ENCODE peak calls at places on chromosomes 7 and 10, in seven cellular contexts. One of them, this sample, is unnamed.

GRCh38 chr10:91220954-91221696 is 662 bp downstream of the PCGF5 start:
- DNase-seq in trophoblast cell: no peak
- DNase-seq in H9: peak
- DNase-seq in H1: no peak
- DNase-seq in IMR-90: peak
- DNase-seq in mesenchymal stem cell: peak
- DNase-seq in neuronal stem cell: no peak
- DNase-seq in this sample: peak

GRCh38 chr10:760622-761021 is 71.2 kb upstream of the DIP2C start:
- DNase-seq in H1: no peak
- DNase-seq in trophoblast cell: no peak
- DNase-seq in H9: no peak
- DNase-seq in IMR-90: no peak
- DNase-seq in neuronal stem cell: no peak
- DNase-seq in mesenchymal stem cell: no peak
- DNase-seq in this sample: no peak

GRCh38 chr10:60942604-60943269 is 1.2 kb downstream of the RHOBTB1 start:
- DNase-seq in H9: no peak
- DNase-seq in trophoblast cell: no peak
- DNase-seq in mesenchymal stem cell: peak
- DNase-seq in H1: no peak
- DNase-seq in neuronal stem cell: no peak
- DNase-seq in IMR-90: peak
- DNase-seq in this sample: no peak

GRCh38 chr7:103381280-103382061 is 34.0 kb downstream of the PSMC2 start:
- DNase-seq in mesenchymal stem cell: no peak
- DNase-seq in H1: no peak
- DNase-seq in neuronal stem cell: no peak
- DNase-seq in H9: no peak
- DNase-seq in IMR-90: no peak
- DNase-seq in trophoblast cell: no peak
- DNase-seq in this sample: no peak

GRCh38 chr10:22229756-22230330 is 12.0 kb upstream of the EBLN1 start:
- DNase-seq in mesenchymal stem cell: peak
- DNase-seq in trophoblast cell: no peak
- DNase-seq in H1: no peak
- DNase-seq in neuronal stem cell: no peak
- DNase-seq in H9: no peak
- DNase-seq in IMR-90: no peak
- DNase-seq in this sample: no peak

GRCh38 chr10:124560377-124560776 is 98.8 kb downstream of the LHPP start:
- DNase-seq in mesenchymal stem cell: peak
- DNase-seq in IMR-90: peak
- DNase-seq in H1: no peak
- DNase-seq in trophoblast cell: no peak
- DNase-seq in H9: no peak
- DNase-seq in neuronal stem cell: no peak
- DNase-seq in this sample: no peak

GRCh38 chr7:4774804-4775280 is 581 bp upstream of the AP5Z1 start:
- DNase-seq in H1: no peak
- DNase-seq in mesenchymal stem cell: no peak
- DNase-seq in trophoblast cell: peak
- DNase-seq in neuronal stem cell: no peak
- DNase-seq in IMR-90: peak
- DNase-seq in H9: no peak
- DNase-seq in this sample: no peak

GRCh38 chr7:5523052-5523711 is 99.5 kb upstream of the TNRC18 start:
- DNase-seq in neuronal stem cell: no peak
- DNase-seq in trophoblast cell: peak
- DNase-seq in H1: no peak
- DNase-seq in H9: peak
- DNase-seq in mesenchymal stem cell: peak
- DNase-seq in IMR-90: peak
- DNase-seq in this sample: peak

GRCh38 chr7:133354546-133355324 is 101.9 kb downstream of the EXOC4 start:
- DNase-seq in neuronal stem cell: no peak
- DNase-seq in H9: no peak
- DNase-seq in trophoblast cell: no peak
- DNase-seq in mesenchymal stem cell: peak
- DNase-seq in IMR-90: peak
- DNase-seq in H1: no peak
- DNase-seq in this sample: peak

GRCh38 chr7:50092579-50093411 is at the start of gene ZPBP:
- DNase-seq in IMR-90: peak
- DNase-seq in H1: no peak
- DNase-seq in neuronal stem cell: peak
- DNase-seq in trophoblast cell: peak
- DNase-seq in mesenchymal stem cell: peak
- DNase-seq in H9: peak
- DNase-seq in this sample: peak

GRCh38 chr7:22447008-22447407 is 53.0 kb downstream of the STEAP1B start:
- DNase-seq in H9: no peak
- DNase-seq in trophoblast cell: no peak
- DNase-seq in mesenchymal stem cell: no peak
- DNase-seq in IMR-90: no peak
- DNase-seq in H1: no peak
- DNase-seq in neuronal stem cell: no peak
- DNase-seq in this sample: no peak
- H3K9ac ChIP-seq in H9: no peak
- H3K9ac ChIP-seq in trophoblast cell: no peak
- H3K9ac ChIP-seq in mesenchymal stem cell: no peak
- H3K9ac ChIP-seq in IMR-90: no peak
- H3K9ac ChIP-seq in H1: no peak
- H3K9ac ChIP-seq in neuronal stem cell: no peak
- H3K9ac ChIP-seq in this sample: no peak

GRCh38 chr10:117272195-117273076 is 31.5 kb downstream of the SLC18A2 start:
- DNase-seq in H9: no peak
- DNase-seq in mesenchymal stem cell: no peak
- DNase-seq in neuronal stem cell: no peak
- DNase-seq in IMR-90: no peak
- DNase-seq in H1: no peak
- DNase-seq in trophoblast cell: no peak
- DNase-seq in this sample: no peak
- H3K23ac ChIP-seq in H9: no peak
- H3K23ac ChIP-seq in mesenchymal stem cell: no peak
- H3K23ac ChIP-seq in neuronal stem cell: no peak
- H3K23ac ChIP-seq in IMR-90: no peak
- H3K23ac ChIP-seq in H1: no peak
- H3K23ac ChIP-seq in trophoblast cell: no peak
- H3K23ac ChIP-seq in this sample: no peak

GRCh38 chr10:3838723-3839437 is 53.9 kb upstream of the KLF6 start:
- DNase-seq in mesenchymal stem cell: no peak
- DNase-seq in H9: no peak
- DNase-seq in trophoblast cell: peak
- DNase-seq in H1: no peak
- DNase-seq in neuronal stem cell: no peak
- DNase-seq in IMR-90: no peak
- DNase-seq in this sample: no peak
- H2BK120ac ChIP-seq in mesenchymal stem cell: no peak
- H2BK120ac ChIP-seq in H9: no peak
- H2BK120ac ChIP-seq in trophoblast cell: no peak
- H2BK120ac ChIP-seq in H1: no peak
- H2BK120ac ChIP-seq in neuronal stem cell: no peak
- H2BK120ac ChIP-seq in IMR-90: peak
- H2BK120ac ChIP-seq in this sample: no peak

DNA sequence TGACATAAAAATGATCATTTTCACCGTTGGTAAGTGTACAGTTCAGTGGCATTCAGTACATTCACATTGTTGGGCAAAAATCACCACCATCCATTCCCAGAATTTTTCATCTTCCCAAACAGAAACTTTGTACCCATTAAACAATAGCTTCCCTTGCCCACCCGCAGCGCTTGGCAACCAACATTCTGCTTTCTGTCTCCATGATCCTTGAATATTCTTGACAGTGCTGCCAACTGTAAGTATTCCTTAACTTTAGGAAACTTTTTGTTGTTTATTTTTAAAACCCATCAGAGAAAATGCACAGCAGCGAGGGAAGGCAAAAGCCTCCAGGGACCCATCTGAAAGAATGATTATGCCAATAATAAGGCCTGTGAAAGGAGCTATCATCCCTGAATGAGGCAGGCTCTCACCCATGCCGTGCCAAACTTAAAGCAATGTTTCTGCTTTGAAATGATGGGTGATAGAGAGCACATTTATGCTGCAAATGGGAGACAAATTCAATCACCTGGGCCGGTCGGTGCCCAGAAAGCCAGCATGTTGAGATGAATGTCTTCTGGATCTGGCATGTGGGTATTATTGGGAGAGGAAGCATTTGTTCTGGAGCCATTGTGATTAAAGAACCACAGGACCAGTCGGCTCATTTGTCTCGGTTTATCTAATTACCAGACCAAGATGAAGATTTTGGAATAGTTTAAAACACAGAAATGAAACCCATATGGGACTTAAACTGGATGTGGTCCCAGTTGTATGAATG is 202.1 kb upstream of the NPVF start:
- DNase-seq in H1: no peak
- DNase-seq in trophoblast cell: no peak
- DNase-seq in IMR-90: no peak
- DNase-seq in neuronal stem cell: no peak
- DNase-seq in H9: no peak
- DNase-seq in mesenchymal stem cell: no peak
- DNase-seq in this sample: no peak
- H3K9ac ChIP-seq in H1: no peak
- H3K9ac ChIP-seq in trophoblast cell: no peak
- H3K9ac ChIP-seq in IMR-90: no peak
- H3K9ac ChIP-seq in neuronal stem cell: no peak
- H3K9ac ChIP-seq in H9: no peak
- H3K9ac ChIP-seq in mesenchymal stem cell: peak
- H3K9ac ChIP-seq in this sample: no peak

GRCh38 chr7:81025360-81025759 is 106.5 kb upstream of the SEMA3C start:
- DNase-seq in trophoblast cell: no peak
- DNase-seq in H9: no peak
- DNase-seq in IMR-90: no peak
- DNase-seq in neuronal stem cell: no peak
- DNase-seq in H1: no peak
- DNase-seq in mesenchymal stem cell: no peak
- DNase-seq in this sample: no peak

GRCh38 chr7:81031243-81031642 is 112.4 kb upstream of the SEMA3C start:
- DNase-seq in mesenchymal stem cell: no peak
- DNase-seq in H9: no peak
- DNase-seq in neuronal stem cell: no peak
- DNase-seq in IMR-90: peak
- DNase-seq in trophoblast cell: no peak
- DNase-seq in H1: no peak
- DNase-seq in this sample: no peak

GRCh38 chr7:81031996-81032395 is 113.1 kb upstream of the SEMA3C start:
- DNase-seq in H1: no peak
- DNase-seq in trophoblast cell: no peak
- DNase-seq in IMR-90: no peak
- DNase-seq in H9: no peak
- DNase-seq in mesenchymal stem cell: no peak
- DNase-seq in neuronal stem cell: no peak
- DNase-seq in this sample: no peak

GRCh38 chr7:81030472-81030871 is 111.6 kb upstream of the SEMA3C start:
- DNase-seq in neuronal stem cell: no peak
- DNase-seq in H9: no peak
- DNase-seq in trophoblast cell: no peak
- DNase-seq in mesenchymal stem cell: no peak
- DNase-seq in H1: no peak
- DNase-seq in IMR-90: no peak
- DNase-seq in this sample: no peak

DNA sequence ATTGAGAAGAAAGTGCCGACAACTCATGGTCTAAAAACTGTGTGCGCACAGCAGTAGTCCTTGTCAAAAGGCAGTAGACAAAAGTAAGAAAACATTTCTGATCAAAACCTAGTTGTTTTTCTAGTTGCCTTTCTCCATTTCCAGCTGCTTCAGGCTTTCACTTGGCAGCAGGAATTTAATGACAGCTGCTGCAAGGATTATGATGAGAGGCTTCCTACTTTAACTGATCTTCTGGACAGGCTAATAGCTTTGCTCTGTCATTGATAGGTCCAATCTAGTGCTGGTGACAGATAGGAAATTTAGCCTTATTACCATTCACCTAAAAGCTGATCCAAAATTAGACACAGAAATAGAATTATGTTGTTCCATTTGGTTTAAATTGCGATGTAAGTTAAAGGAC is 110.7 kb upstream of the SEMA3C start:
- DNase-seq in neuronal stem cell: no peak
- DNase-seq in IMR-90: no peak
- DNase-seq in mesenchymal stem cell: no peak
- DNase-seq in H1: no peak
- DNase-seq in trophoblast cell: no peak
- DNase-seq in H9: no peak
- DNase-seq in this sample: no peak
- H3K23ac ChIP-seq in neuronal stem cell: no peak
- H3K23ac ChIP-seq in IMR-90: no peak
- H3K23ac ChIP-seq in mesenchymal stem cell: no peak
- H3K23ac ChIP-seq in H1: no peak
- H3K23ac ChIP-seq in trophoblast cell: no peak
- H3K23ac ChIP-seq in H9: no peak
- H3K23ac ChIP-seq in this sample: no peak

GRCh38 chr10:82982110-82982608 is 1107.2 kb downstream of the NRG3 start:
- DNase-seq in H1: no peak
- DNase-seq in mesenchymal stem cell: peak
- DNase-seq in trophoblast cell: peak
- DNase-seq in neuronal stem cell: no peak
- DNase-seq in IMR-90: peak
- DNase-seq in H9: no peak
- DNase-seq in this sample: peak
- H2BK120ac ChIP-seq in H1: no peak
- H2BK120ac ChIP-seq in mesenchymal stem cell: no peak
- H2BK120ac ChIP-seq in trophoblast cell: no peak
- H2BK120ac ChIP-seq in neuronal stem cell: no peak
- H2BK120ac ChIP-seq in IMR-90: peak
- H2BK120ac ChIP-seq in H9: no peak
- H2BK120ac ChIP-seq in this sample: peak

GRCh38 chr7:31699050-31699449 is 12.0 kb downstream of the PPP1R17 start:
- DNase-seq in H1: no peak
- DNase-seq in H9: no peak
- DNase-seq in IMR-90: no peak
- DNase-seq in trophoblast cell: no peak
- DNase-seq in mesenchymal stem cell: no peak
- DNase-seq in neuronal stem cell: no peak
- DNase-seq in this sample: no peak
- H3K9ac ChIP-seq in H1: no peak
- H3K9ac ChIP-seq in H9: no peak
- H3K9ac ChIP-seq in IMR-90: no peak
- H3K9ac ChIP-seq in trophoblast cell: no peak
- H3K9ac ChIP-seq in mesenchymal stem cell: no peak
- H3K9ac ChIP-seq in neuronal stem cell: no peak
- H3K9ac ChIP-seq in this sample: no peak